ENCODE peak calls at places on chromosomes 2 and 18, in nine cellular contexts. One of them, this sample, is unnamed.

GRCh38 chr2:118557791-118558190 is 289.7 kb downstream of the EN1 start:
- DNase-seq in frontal cortex: no peak
- DNase-seq in retina: no peak
- DNase-seq in uterus: no peak
- DNase-seq in NCI-H1694 treated with DMSO at 0.1 percent for 48 hours: no peak
- DNase-seq in T-helper 9 cell: no peak
- DNase-seq in colonic mucosa: no peak
- DNase-seq in GM10248: no peak
- DNase-seq in substantia nigra: no peak
- DNase-seq in this sample: no peak

GRCh38 chr2:170396799-170397459 is 219.0 kb downstream of the MYO3B start:
- DNase-seq in frontal cortex: peak
- DNase-seq in retina: no peak
- DNase-seq in uterus: no peak
- DNase-seq in NCI-H1694 treated with DMSO at 0.1 percent for 48 hours: peak
- DNase-seq in T-helper 9 cell: no peak
- DNase-seq in colonic mucosa: no peak
- DNase-seq in GM10248: no peak
- DNase-seq in substantia nigra: no peak
- DNase-seq in this sample: peak

GRCh38 chr18:6776193-6776592 is 46.7 kb downstream of the ARHGAP28 start:
- DNase-seq in frontal cortex: no peak
- DNase-seq in retina: no peak
- DNase-seq in uterus: no peak
- DNase-seq in NCI-H1694 treated with DMSO at 0.1 percent for 48 hours: no peak
- DNase-seq in T-helper 9 cell: no peak
- DNase-seq in colonic mucosa: no peak
- DNase-seq in GM10248: no peak
- DNase-seq in substantia nigra: no peak
- DNase-seq in this sample: no peak

GRCh38 chr2:132595186-132595585 is 74.8 kb downstream of the LYPD1 start:
- DNase-seq in frontal cortex: no peak
- DNase-seq in retina: no peak
- DNase-seq in uterus: no peak
- DNase-seq in NCI-H1694 treated with DMSO at 0.1 percent for 48 hours: no peak
- DNase-seq in T-helper 9 cell: no peak
- DNase-seq in colonic mucosa: no peak
- DNase-seq in GM10248: no peak
- DNase-seq in substantia nigra: no peak
- DNase-seq in this sample: no peak

GRCh38 chr2:164735309-164735919 is 106.2 kb downstream of the COBLL1 start:
- DNase-seq in frontal cortex: no peak
- DNase-seq in retina: no peak
- DNase-seq in uterus: no peak
- DNase-seq in NCI-H1694 treated with DMSO at 0.1 percent for 48 hours: no peak
- DNase-seq in T-helper 9 cell: no peak
- DNase-seq in colonic mucosa: no peak
- DNase-seq in GM10248: no peak
- DNase-seq in substantia nigra: no peak
- DNase-seq in this sample: peak

GRCh38 chr18:3058328-3059191 is 45.6 kb upstream of the LPIN2 start:
- DNase-seq in frontal cortex: no peak
- DNase-seq in retina: no peak
- DNase-seq in uterus: no peak
- DNase-seq in NCI-H1694 treated with DMSO at 0.1 percent for 48 hours: no peak
- DNase-seq in T-helper 9 cell: no peak
- DNase-seq in colonic mucosa: no peak
- DNase-seq in GM10248: no peak
- DNase-seq in substantia nigra: no peak
- DNase-seq in this sample: no peak

GRCh38 chr18:8960740-8961657 is 141.5 kb upstream of the NDUFV2 start:
- DNase-seq in frontal cortex: no peak
- DNase-seq in retina: no peak
- DNase-seq in uterus: no peak
- DNase-seq in NCI-H1694 treated with DMSO at 0.1 percent for 48 hours: no peak
- DNase-seq in T-helper 9 cell: no peak
- DNase-seq in colonic mucosa: no peak
- DNase-seq in GM10248: no peak
- DNase-seq in substantia nigra: no peak
- DNase-seq in this sample: no peak

GRCh38 chr2:219059375-219059724 is 1.4 kb downstream of the IHH start:
- DNase-seq in frontal cortex: no peak
- DNase-seq in retina: peak
- DNase-seq in uterus: no peak
- DNase-seq in NCI-H1694 treated with DMSO at 0.1 percent for 48 hours: no peak
- DNase-seq in T-helper 9 cell: no peak
- DNase-seq in colonic mucosa: no peak
- DNase-seq in GM10248: no peak
- DNase-seq in substantia nigra: no peak
- DNase-seq in this sample: no peak

GRCh38 chr2:200585340-200585729 is 479 bp upstream of the AOX1 start:
- DNase-seq in frontal cortex: no peak
- DNase-seq in retina: no peak
- DNase-seq in uterus: no peak
- DNase-seq in NCI-H1694 treated with DMSO at 0.1 percent for 48 hours: no peak
- DNase-seq in T-helper 9 cell: no peak
- DNase-seq in colonic mucosa: no peak
- DNase-seq in GM10248: no peak
- DNase-seq in substantia nigra: no peak
- DNase-seq in this sample: no peak

GRCh38 chr2:72114693-72115051 is 33.0 kb downstream of the CYP26B1 start:
- DNase-seq in frontal cortex: no peak
- DNase-seq in retina: no peak
- DNase-seq in uterus: no peak
- DNase-seq in NCI-H1694 treated with DMSO at 0.1 percent for 48 hours: no peak
- DNase-seq in T-helper 9 cell: no peak
- DNase-seq in colonic mucosa: peak
- DNase-seq in GM10248: no peak
- DNase-seq in substantia nigra: no peak
- DNase-seq in this sample: no peak

GRCh38 chr18:46771141-46771540 is 14.3 kb upstream of the ST8SIA5 start:
- DNase-seq in frontal cortex: no peak
- DNase-seq in retina: peak
- DNase-seq in uterus: no peak
- DNase-seq in NCI-H1694 treated with DMSO at 0.1 percent for 48 hours: peak
- DNase-seq in T-helper 9 cell: no peak
- DNase-seq in colonic mucosa: no peak
- DNase-seq in GM10248: no peak
- DNase-seq in substantia nigra: no peak
- DNase-seq in this sample: no peak

GRCh38 chr2:67340118-67341011 is 56.8 kb upstream of the ETAA1 start:
- DNase-seq in frontal cortex: no peak
- DNase-seq in retina: no peak
- DNase-seq in uterus: no peak
- DNase-seq in NCI-H1694 treated with DMSO at 0.1 percent for 48 hours: no peak
- DNase-seq in T-helper 9 cell: no peak
- DNase-seq in colonic mucosa: no peak
- DNase-seq in GM10248: no peak
- DNase-seq in substantia nigra: no peak
- DNase-seq in this sample: no peak

GRCh38 chr2:217090024-217090473 is 230.2 kb upstream of the TNP1 start:
- DNase-seq in frontal cortex: no peak
- DNase-seq in retina: no peak
- DNase-seq in uterus: no peak
- DNase-seq in NCI-H1694 treated with DMSO at 0.1 percent for 48 hours: no peak
- DNase-seq in T-helper 9 cell: no peak
- DNase-seq in colonic mucosa: no peak
- DNase-seq in GM10248: peak
- DNase-seq in substantia nigra: no peak
- DNase-seq in this sample: no peak

GRCh38 chr2:134250840-134251461 is 2.9 kb upstream of the MGAT5 start:
- DNase-seq in frontal cortex: no peak
- DNase-seq in retina: no peak
- DNase-seq in uterus: no peak
- DNase-seq in NCI-H1694 treated with DMSO at 0.1 percent for 48 hours: no peak
- DNase-seq in T-helper 9 cell: no peak
- DNase-seq in colonic mucosa: no peak
- DNase-seq in GM10248: no peak
- DNase-seq in substantia nigra: no peak
- DNase-seq in this sample: no peak

GRCh38 chr2:196464311-196464710 is 175.2 kb upstream of the CCDC150 start:
- DNase-seq in frontal cortex: no peak
- DNase-seq in retina: no peak
- DNase-seq in uterus: no peak
- DNase-seq in NCI-H1694 treated with DMSO at 0.1 percent for 48 hours: no peak
- DNase-seq in T-helper 9 cell: no peak
- DNase-seq in colonic mucosa: no peak
- DNase-seq in GM10248: no peak
- DNase-seq in substantia nigra: no peak
- DNase-seq in this sample: no peak

GRCh38 chr2:157229572-157229971 is 27.9 kb upstream of the GALNT5 start:
- DNase-seq in frontal cortex: no peak
- DNase-seq in retina: no peak
- DNase-seq in uterus: no peak
- DNase-seq in NCI-H1694 treated with DMSO at 0.1 percent for 48 hours: no peak
- DNase-seq in T-helper 9 cell: no peak
- DNase-seq in colonic mucosa: no peak
- DNase-seq in GM10248: no peak
- DNase-seq in substantia nigra: no peak
- DNase-seq in this sample: no peak

GRCh38 chr2:234374671-234375245 is 122.1 kb downstream of the ARL4C start:
- DNase-seq in frontal cortex: no peak
- DNase-seq in retina: no peak
- DNase-seq in uterus: no peak
- DNase-seq in NCI-H1694 treated with DMSO at 0.1 percent for 48 hours: peak
- DNase-seq in T-helper 9 cell: no peak
- DNase-seq in colonic mucosa: no peak
- DNase-seq in GM10248: no peak
- DNase-seq in substantia nigra: no peak
- DNase-seq in this sample: no peak

GRCh38 chr2:238912228-238912915 is 64.5 kb downstream of the TWIST2 start:
- DNase-seq in frontal cortex: no peak
- DNase-seq in retina: no peak
- DNase-seq in uterus: peak
- DNase-seq in NCI-H1694 treated with DMSO at 0.1 percent for 48 hours: no peak
- DNase-seq in T-helper 9 cell: no peak
- DNase-seq in colonic mucosa: no peak
- DNase-seq in GM10248: no peak
- DNase-seq in substantia nigra: no peak
- DNase-seq in this sample: no peak

GRCh38 chr2:157443090-157443489 is 799 bp downstream of the CYTIP start:
- DNase-seq in frontal cortex: no peak
- DNase-seq in retina: no peak
- DNase-seq in uterus: no peak
- DNase-seq in NCI-H1694 treated with DMSO at 0.1 percent for 48 hours: no peak
- DNase-seq in T-helper 9 cell: no peak
- DNase-seq in colonic mucosa: no peak
- DNase-seq in GM10248: no peak
- DNase-seq in substantia nigra: no peak
- DNase-seq in this sample: no peak

GRCh38 chr2:231361701-231362588 is 33.6 kb upstream of the B3GNT7 start:
- DNase-seq in frontal cortex: no peak
- DNase-seq in retina: no peak
- DNase-seq in uterus: no peak
- DNase-seq in NCI-H1694 treated with DMSO at 0.1 percent for 48 hours: no peak
- DNase-seq in T-helper 9 cell: no peak
- DNase-seq in colonic mucosa: no peak
- DNase-seq in GM10248: peak
- DNase-seq in substantia nigra: no peak
- DNase-seq in this sample: no peak

GRCh38 chr2:10327896-10328666 is 25.4 kb downstream of the HPCAL1 start:
- DNase-seq in frontal cortex: no peak
- DNase-seq in retina: no peak
- DNase-seq in uterus: no peak
- DNase-seq in NCI-H1694 treated with DMSO at 0.1 percent for 48 hours: peak
- DNase-seq in T-helper 9 cell: no peak
- DNase-seq in colonic mucosa: peak
- DNase-seq in GM10248: no peak
- DNase-seq in substantia nigra: no peak
- DNase-seq in this sample: peak

This sample was measured in DMS153.